ENCODE peak calls at places on chromosomes 6 and 20, in nine cellular contexts. L is Panc1, X is A549, O is SK-N-SH, Q is GM12878, G is GM23338, I is HL-60, T is HepG2, K is K562. S is an unnamed sample.
A peak's percentile ranks its signal among the peaks of the same experiment; 100 is the strongest.

GRCh38 chr6:98648211-98648914 is 186.0 kb upstream of the POU3F2 start:
- DNase-seq in I (no peak), G (no peak), X (no peak), Q (no peak), L (no peak), K (no peak), O (no peak), T (no peak), S (no peak)

GRCh38 chr6:4155848-4156466 is 20.6 kb upstream of the ECI2 start:
- DNase-seq in G (peak; percentile 91), L (peak; percentile 62), K (peak; percentile 84), Q (no peak), O (peak; percentile 72), X (peak; percentile 76), T (peak; percentile 84), I (peak; percentile 69), S (peak; percentile 70)

GRCh38 chr20:49320460-49320859 is 42.6 kb upstream of the ZNFX1 start:
- DNase-seq in Q (no peak), T (peak; percentile 47), K (peak; percentile 27), L (no peak), X (peak; percentile 78), O (peak; percentile 55), G (peak; percentile 91), I (peak; percentile 23), S (peak; percentile 50)

GRCh38 chr20:31806564-31807355 is 12.4 kb upstream of the MYLK2 start:
- DNase-seq in K (no peak), T (no peak), I (peak; percentile 78), X (no peak), Q (no peak), O (no peak), G (no peak), L (no peak), S (no peak)

GRCh38 chr6:48084201-48084600 is 26.8 kb downstream of the PTCHD4 start:
- DNase-seq in O (no peak), G (no peak), L (no peak), K (no peak), I (no peak), T (no peak), X (no peak), Q (no peak), S (no peak)

GRCh38 chr20:63895886-63896135 is 885 bp downstream of the DNAJC5 start:
- DNase-seq in X (no peak), Q (no peak), I (no peak), G (no peak), T (no peak), O (no peak), K (no peak), L (no peak), S (no peak)

GRCh38 chr6:680666-681374 is 12.1 kb downstream of the EXOC2 start:
- DNase-seq in L (no peak), X (no peak), I (no peak), T (no peak), K (no peak), O (no peak), Q (no peak), G (no peak), S (no peak)

GRCh38 chr6:24743265-24743943 is 24.4 kb upstream of the C6orf62 start:
- DNase-seq in I (no peak), Q (peak; percentile 81), K (peak; percentile 39), X (peak; percentile 80), O (no peak), T (no peak), G (no peak), L (peak; percentile 73), S (peak; percentile 76)

GRCh38 chr6:158972241-158973233 is 27.5 kb downstream of the RSPH3 start:
- DNase-seq in T (peak; percentile 47), K (peak; percentile 52), G (peak; percentile 72), L (peak; percentile 35), O (peak; percentile 47), Q (peak; percentile 31), X (peak; percentile 58), I (no peak), S (peak; percentile 55)

GRCh38 chr6:51618563-51618962 is 468.9 kb downstream of the PKHD1 start:
- DNase-seq in L (no peak), I (no peak), X (peak; percentile 15), G (peak; percentile 71), Q (no peak), T (peak; percentile 30), O (no peak), K (peak; percentile 24), S (no peak)

GRCh38 chr6:91678679-91679078 is 1091.8 kb upstream of the MAP3K7 start:
- DNase-seq in T (no peak), K (no peak), I (no peak), X (no peak), G (no peak), O (no peak), L (no peak), Q (no peak), S (no peak)

GRCh38 chr6:132188865-132189264 is 212.4 kb downstream of the MOXD1 start:
- DNase-seq in T (no peak), L (no peak), K (no peak), O (no peak), Q (no peak), I (no peak), X (no peak), G (no peak), S (peak; percentile 6)

GRCh38 chr6:89782222-89782621 is 37.4 kb downstream of the MDN1 start:
- DNase-seq in K (no peak), O (no peak), Q (no peak), T (no peak), L (no peak), I (no peak), X (no peak), G (no peak), S (no peak)

GRCh38 chr6:32785781-32786533 is 22.6 kb upstream of the HLA-DQB2 start:
- DNase-seq in X (peak; percentile 46), K (peak; percentile 31), O (peak; percentile 37), G (peak; percentile 83), I (peak; percentile 58), T (peak; percentile 44), Q (peak; percentile 27), L (peak; percentile 24), S (peak; percentile 64)

GRCh38 chr6:112189494-112189893 is 64.9 kb downstream of the LAMA4 start:
- DNase-seq in X (no peak), G (no peak), L (no peak), I (no peak), Q (no peak), O (no peak), T (no peak), K (no peak), S (no peak)

GRCh38 chr6:107811591-107812218 is 12.4 kb downstream of the SCML4 start:
- DNase-seq in I (no peak), L (no peak), X (peak; percentile 3), T (no peak), G (no peak), O (no peak), K (no peak), Q (no peak), S (no peak)

DNA sequence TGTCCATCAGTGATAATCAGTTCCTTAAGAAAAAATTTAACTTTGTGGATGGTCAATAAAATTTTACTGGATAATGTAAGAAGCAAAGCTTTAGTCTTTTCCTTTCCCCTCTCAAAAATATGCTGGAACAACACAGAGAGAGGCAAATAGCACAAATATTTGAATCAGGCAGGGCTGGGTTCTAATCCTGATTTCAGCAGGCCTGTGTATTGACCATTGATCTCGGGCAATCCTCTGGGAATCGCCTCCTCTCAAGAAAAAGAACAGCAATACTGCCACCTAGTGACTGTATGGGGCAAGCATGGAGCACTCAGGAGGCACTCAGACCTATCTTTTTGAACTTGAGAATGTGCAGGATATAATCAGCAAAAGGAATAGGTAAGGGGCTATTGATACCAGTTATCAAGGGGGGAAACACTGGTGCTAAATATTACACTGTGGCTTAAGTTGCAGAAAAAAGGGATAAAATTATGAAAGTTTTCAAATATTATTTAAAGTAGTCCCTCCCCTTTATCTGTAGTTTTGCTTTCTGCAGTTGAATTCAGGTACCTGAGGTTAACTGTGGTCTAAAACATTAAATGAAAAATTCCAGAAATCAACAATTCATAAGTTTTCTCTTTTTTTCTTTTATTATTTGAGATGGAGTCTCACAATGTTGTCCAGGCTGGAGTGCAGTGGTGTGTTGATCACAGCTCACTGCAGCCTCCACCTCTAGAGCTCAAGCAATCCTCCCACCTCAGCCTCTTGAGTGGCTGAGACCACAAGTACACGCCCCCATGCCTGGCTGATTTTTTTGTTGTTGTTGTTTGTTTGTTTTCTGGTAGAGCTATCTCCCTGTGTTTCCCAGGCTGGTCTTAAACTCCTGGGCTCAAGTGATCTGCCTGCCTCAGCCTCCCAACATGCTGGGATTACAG is 91.8 kb upstream of the NHSL1 start:
- DNase-seq in I (peak; percentile 44), O (peak; percentile 51), G (peak; percentile 93), L (peak; percentile 61), K (peak; percentile 72), X (peak; percentile 62), T (peak; percentile 89), Q (peak; percentile 31), S (peak; percentile 64)
- TF ChIP-seq REST in I (no peak), O (no peak), G (no peak), L (no peak), K (no peak), X (no peak), T (no peak), Q (no peak), S (no peak)

DNA sequence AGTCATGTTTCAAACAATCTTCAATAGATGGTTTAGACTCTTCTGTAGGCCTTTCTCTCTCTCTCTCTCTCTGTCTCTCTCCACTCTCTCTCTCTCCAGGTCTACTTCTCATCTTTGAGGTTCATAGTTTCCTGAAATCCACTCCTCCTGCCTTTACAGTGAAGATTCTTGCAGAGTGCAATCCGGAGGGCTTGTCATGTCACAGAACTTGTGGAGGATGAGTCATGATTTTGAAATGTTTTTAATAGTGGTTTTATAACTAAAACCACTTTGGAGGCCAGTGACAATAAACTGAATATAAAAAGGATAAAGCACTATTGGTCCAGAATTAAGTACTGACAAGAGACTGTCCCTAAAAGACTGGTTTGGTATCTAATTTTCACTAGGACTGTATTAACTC is 156.3 kb downstream of the KIF6 start:
- DNase-seq in G (no peak), T (no peak), L (no peak), Q (no peak), K (no peak), X (no peak), O (no peak), I (no peak), S (no peak)
- TF ChIP-seq REST in G (no peak), T (no peak), L (no peak), Q (no peak), K (no peak), X (no peak), O (no peak), I (no peak), S (no peak)

DNA sequence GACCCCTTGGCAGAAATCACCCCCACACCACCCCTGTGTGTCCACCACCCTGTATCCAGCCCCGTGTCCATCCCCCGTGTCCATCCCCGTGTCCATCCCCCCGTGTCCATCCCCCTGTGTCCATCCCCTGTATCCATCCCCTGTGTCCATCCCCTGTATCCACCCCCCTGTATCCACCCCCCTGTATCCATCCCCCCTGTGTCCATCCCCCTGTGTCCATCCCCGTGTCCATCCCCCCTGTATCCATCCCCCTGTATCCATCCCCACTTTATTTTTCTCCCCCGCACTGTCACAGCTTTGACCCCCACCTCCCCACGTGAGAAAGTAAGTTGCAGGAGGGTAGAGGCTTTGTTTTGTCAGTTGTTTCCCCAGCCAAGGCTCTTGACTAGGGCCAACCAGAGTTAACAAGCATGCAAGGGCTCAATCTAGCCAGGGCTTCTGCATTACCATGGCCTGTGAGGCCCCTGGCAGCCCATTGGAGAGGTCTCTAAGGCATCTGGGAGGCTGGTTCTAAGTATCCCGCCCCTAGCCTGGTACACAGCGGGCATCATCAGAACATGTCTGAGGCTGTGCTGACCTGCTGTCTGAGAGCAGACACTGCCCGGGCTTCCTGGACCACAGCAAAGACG is 18.1 kb upstream of the SIRPA start:
- DNase-seq in Q (no peak), I (no peak), O (peak; percentile 82), L (no peak), G (peak; percentile 37), X (peak; percentile 73), T (no peak), K (peak; percentile 45), S (no peak)
- TF ChIP-seq REST in Q (no peak), I (no peak), O (no peak), L (no peak), G (no peak), X (no peak), T (no peak), K (no peak), S (no peak)

GRCh38 chr6:28765978-28766351 is 157.8 kb downstream of the TRIM27 start:
- DNase-seq in I (no peak), L (no peak), X (no peak), K (no peak), O (no peak), T (no peak), G (no peak), Q (no peak), S (no peak)
- TF ChIP-seq REST in I (peak; percentile 78), L (peak; percentile 72), X (no peak), K (no peak), O (peak; percentile 82), T (no peak), G (no peak), Q (no peak), S (no peak)